ENCODE peak calls at places on chromosomes 4 and X, in ten cellular contexts. T is left cardiac atrium; W is AG08396; X is GDM1; P is putamen; N is non-pigmented ciliary epithelial cell; U is skeletal muscle cell; Y is AG04450; H is CD4-positive, alpha-beta memory T cell; C is mesendoderm. Z is an unnamed sample.

GRCh38 chrX:3584415-3584996 is 128.9 kb downstream of the PRKX start:
- DNase-seq in U (no peak), C (no peak), X (no peak), H (no peak), Y (no peak), N (no peak), P (no peak), W (no peak), T (no peak), Z (no peak)

GRCh38 chr4:98485816-98486355 is 172.5 kb downstream of the TSPAN5 start:
- DNase-seq in C (no peak), H (no peak), Y (no peak), N (no peak), U (no peak), W (no peak), X (no peak), T (no peak), P (no peak), Z (no peak)

GRCh38 chr4:183961772-183962171 is 56.7 kb downstream of the STOX2 start:
- DNase-seq in N (no peak), W (no peak), U (no peak), T (no peak), C (peak), Y (no peak), P (no peak), X (no peak), H (no peak), Z (no peak)

GRCh38 chr4:109041463-109041862 is 261.0 kb downstream of the COL25A1 start:
- DNase-seq in T (no peak), U (no peak), H (no peak), W (no peak), N (peak), C (no peak), P (no peak), X (no peak), Y (no peak), Z (no peak)

GRCh38 chr4:89469930-89470375 is 162.4 kb upstream of the GPRIN3 start:
- DNase-seq in T (no peak), N (peak), H (peak), X (peak), P (no peak), C (no peak), W (peak), U (peak), Y (peak), Z (no peak)

GRCh38 chr4:52096048-52096447 is 44.9 kb downstream of the SPATA18 start:
- DNase-seq in Y (no peak), T (no peak), C (no peak), H (no peak), W (no peak), X (no peak), U (no peak), P (no peak), N (no peak), Z (no peak)

GRCh38 chrX:11151799-11152591 is 40.9 kb downstream of the HCCS start:
- DNase-seq in X (no peak), U (no peak), C (no peak), W (no peak), Y (no peak), T (no peak), H (no peak), N (no peak), P (no peak), Z (no peak)

GRCh38 chr4:69760455-69760854 is at the start of gene SULT1B1:
- DNase-seq in X (peak), C (no peak), U (peak), N (peak), H (peak), P (no peak), T (no peak), W (no peak), Y (peak), Z (no peak)

GRCh38 chrX:13498220-13498619 is 71.2 kb upstream of the EGFL6 start:
- DNase-seq in W (no peak), H (no peak), C (no peak), T (no peak), P (no peak), X (no peak), N (no peak), Y (no peak), U (no peak), Z (no peak)